ENCODE peak calls at places on chromosome 20, in six cellular contexts. One of them, this sample, is unnamed.
A peak's percentile ranks its signal among the peaks of the same experiment; 100 is the strongest.

GRCh38 chr20:45097485-45098095 is 3.3 kb downstream of the KCNS1 start:
- DNase-seq in lung microvascular endothelial cell: peak; percentile 70
- DNase-seq in AG09319: no peak
- DNase-seq in psoas muscle: no peak
- DNase-seq in heart left ventricle: no peak
- DNase-seq in WERI-Rb-1: no peak
- DNase-seq in this sample: peak; percentile 58

GRCh38 chr20:41005361-41005729 is 23.3 kb upstream of the TOP1 start:
- DNase-seq in heart left ventricle: peak; percentile 86
- DNase-seq in lung microvascular endothelial cell: peak; percentile 99
- DNase-seq in psoas muscle: peak; percentile 82
- DNase-seq in WERI-Rb-1: no peak
- DNase-seq in AG09319: peak; percentile 82
- DNase-seq in this sample: peak; percentile 87

GRCh38 chr20:17376031-17376430 is 149.2 kb downstream of the PCSK2 start:
- DNase-seq in lung microvascular endothelial cell: no peak
- DNase-seq in AG09319: no peak
- DNase-seq in heart left ventricle: no peak
- DNase-seq in WERI-Rb-1: no peak
- DNase-seq in psoas muscle: no peak
- DNase-seq in this sample: no peak

GRCh38 chr20:57707849-57708693 is 1.7 kb downstream of the PMEPA1 start:
- DNase-seq in lung microvascular endothelial cell: peak; percentile 28
- DNase-seq in psoas muscle: no peak
- DNase-seq in AG09319: no peak
- DNase-seq in WERI-Rb-1: no peak
- DNase-seq in heart left ventricle: no peak
- DNase-seq in this sample: no peak

GRCh38 chr20:44832724-44833123 is 22.4 kb upstream of the RIMS4 start:
- DNase-seq in lung microvascular endothelial cell: no peak
- DNase-seq in heart left ventricle: peak; percentile 29
- DNase-seq in psoas muscle: no peak
- DNase-seq in WERI-Rb-1: no peak
- DNase-seq in AG09319: no peak
- DNase-seq in this sample: no peak

GRCh38 chr20:9460518-9460917 is 53.9 kb upstream of the LAMP5 start:
- DNase-seq in heart left ventricle: no peak
- DNase-seq in psoas muscle: no peak
- DNase-seq in WERI-Rb-1: no peak
- DNase-seq in lung microvascular endothelial cell: peak; percentile 49
- DNase-seq in AG09319: no peak
- DNase-seq in this sample: no peak

GRCh38 chr20:478949-479429 is 16.7 kb upstream of the TBC1D20 start:
- DNase-seq in psoas muscle: no peak
- DNase-seq in WERI-Rb-1: no peak
- DNase-seq in lung microvascular endothelial cell: peak; percentile 72
- DNase-seq in AG09319: peak; percentile 30
- DNase-seq in heart left ventricle: no peak
- DNase-seq in this sample: no peak

GRCh38 chr20:17570347-17571152 is 675 bp downstream of the DSTN start:
- DNase-seq in WERI-Rb-1: peak; percentile 39
- DNase-seq in heart left ventricle: peak; percentile 55
- DNase-seq in psoas muscle: peak; percentile 56
- DNase-seq in lung microvascular endothelial cell: peak; percentile 54
- DNase-seq in AG09319: no peak
- DNase-seq in this sample: peak; percentile 87

GRCh38 chr20:59633646-59634045 is 29.3 kb downstream of the PHACTR3 start:
- DNase-seq in psoas muscle: no peak
- DNase-seq in lung microvascular endothelial cell: no peak
- DNase-seq in AG09319: no peak
- DNase-seq in WERI-Rb-1: no peak
- DNase-seq in heart left ventricle: no peak
- DNase-seq in this sample: no peak

GRCh38 chr20:63098195-63098810 is 91.5 kb upstream of the BHLHE23 start:
- DNase-seq in heart left ventricle: no peak
- DNase-seq in lung microvascular endothelial cell: no peak
- DNase-seq in AG09319: no peak
- DNase-seq in WERI-Rb-1: no peak
- DNase-seq in psoas muscle: no peak
- DNase-seq in this sample: no peak

GRCh38 chr20:62603907-62604785 is 38.2 kb upstream of the SLCO4A1 start:
- DNase-seq in WERI-Rb-1: no peak
- DNase-seq in heart left ventricle: peak; percentile 26
- DNase-seq in lung microvascular endothelial cell: no peak
- DNase-seq in psoas muscle: peak; percentile 11
- DNase-seq in AG09319: no peak
- DNase-seq in this sample: peak; percentile 36

GRCh38 chr20:37369846-37370245 is 23.9 kb downstream of the SRC start:
- DNase-seq in psoas muscle: no peak
- DNase-seq in AG09319: no peak
- DNase-seq in heart left ventricle: no peak
- DNase-seq in lung microvascular endothelial cell: no peak
- DNase-seq in WERI-Rb-1: no peak
- DNase-seq in this sample: no peak

GRCh38 chr20:23103284-23104018 is 17.3 kb upstream of the CD93 start:
- DNase-seq in psoas muscle: no peak
- DNase-seq in lung microvascular endothelial cell: peak; percentile 95
- DNase-seq in WERI-Rb-1: no peak
- DNase-seq in heart left ventricle: no peak
- DNase-seq in AG09319: no peak
- DNase-seq in this sample: no peak

GRCh38 chr20:23094927-23095326 is 8.8 kb upstream of the CD93 start:
- DNase-seq in AG09319: no peak
- DNase-seq in heart left ventricle: no peak
- DNase-seq in WERI-Rb-1: no peak
- DNase-seq in psoas muscle: no peak
- DNase-seq in lung microvascular endothelial cell: peak; percentile 68
- DNase-seq in this sample: no peak

GRCh38 chr20:44485078-44485829 is 9.6 kb downstream of the TTPAL start:
- DNase-seq in AG09319: no peak
- DNase-seq in lung microvascular endothelial cell: no peak
- DNase-seq in heart left ventricle: no peak
- DNase-seq in WERI-Rb-1: no peak
- DNase-seq in psoas muscle: no peak
- DNase-seq in this sample: no peak

GRCh38 chr20:10658051-10658823 is 15.6 kb downstream of the JAG1 start:
- DNase-seq in lung microvascular endothelial cell: no peak
- DNase-seq in AG09319: no peak
- DNase-seq in heart left ventricle: no peak
- DNase-seq in WERI-Rb-1: no peak
- DNase-seq in psoas muscle: no peak
- DNase-seq in this sample: no peak